ENCODE peak calls at places on chromosomes 1 and 21, in ten cellular contexts. Q, A, R, V, C, W, B, N, X and M are unnamed samples.

GRCh38 chr1:15277370-15277769 is 30.3 kb downstream of the FHAD1 start:
- DNase-seq in Q (no peak), A (no peak), R (no peak), V (no peak), C (no peak), W (no peak), B (no peak), N (no peak), X (no peak), M (no peak)

GRCh38 chr21:38434913-38435533 is 63.3 kb downstream of the ERG start:
- DNase-seq in Q (no peak), A (no peak), R (no peak), V (no peak), C (peak; percentile 25), W (peak; percentile 10), B (peak; percentile 41), N (no peak), X (no peak), M (peak; percentile 54)

GRCh38 chr21:36656138-36656537 is 42.8 kb upstream of the SIM2 start:
- DNase-seq in Q (no peak), A (no peak), R (no peak), V (no peak), C (peak; percentile 84), W (no peak), B (no peak), N (no peak), X (no peak), M (no peak)

GRCh38 chr1:81682490-81682889 is 118.2 kb upstream of the ADGRL2 start:
- DNase-seq in Q (no peak), A (no peak), R (no peak), V (no peak), C (peak; percentile 61), W (no peak), B (no peak), N (no peak), X (no peak), M (peak; percentile 30)

GRCh38 chr1:26602378-26602959 is 72.9 kb downstream of the RPS6KA1 start:
- DNase-seq in Q (peak; percentile 56), A (peak; percentile 42), R (no peak), V (no peak), C (peak; percentile 87), W (no peak), B (peak; percentile 18), N (peak; percentile 69), X (no peak), M (peak; percentile 66)

GRCh38 chr1:218421531-218421930 is 76.4 kb downstream of the TGFB2 start:
- DNase-seq in Q (no peak), A (no peak), R (no peak), V (no peak), C (peak; percentile 70), W (no peak), B (no peak), N (no peak), X (no peak), M (no peak)

GRCh38 chr1:230205719-230206198 is 138.7 kb downstream of the GALNT2 start:
- DNase-seq in Q (no peak), A (no peak), R (no peak), V (no peak), C (no peak), W (no peak), B (no peak), N (peak; percentile 44), X (no peak), M (peak; percentile 57)

GRCh38 chr1:220371324-220371723 is 99.1 kb upstream of the RAB3GAP2 start:
- DNase-seq in Q (no peak), A (no peak), R (no peak), V (no peak), C (peak; percentile 29), W (no peak), B (peak; percentile 68), N (no peak), X (no peak), M (peak; percentile 25)

GRCh38 chr1:172332230-172332629 is 88.3 kb upstream of the C1orf105 start:
- DNase-seq in Q (no peak), A (no peak), R (no peak), V (no peak), C (no peak), W (no peak), B (no peak), N (no peak), X (no peak), M (no peak)

GRCh38 chr21:29788752-29789151 is 151.0 kb downstream of the GRIK1 start:
- DNase-seq in Q (no peak), A (no peak), R (no peak), V (no peak), C (no peak), W (no peak), B (peak; percentile 41), N (no peak), X (no peak), M (no peak)

GRCh38 chr1:30601316-30602085 is 121.9 kb downstream of the MATN1 start:
- DNase-seq in Q (no peak), A (no peak), R (no peak), V (no peak), C (no peak), W (no peak), B (no peak), N (peak; percentile 4), X (no peak), M (no peak)

GRCh38 chr1:99005142-99005491 is 456 bp upstream of the PLPPR5 start:
- DNase-seq in Q (no peak), A (no peak), R (no peak), V (no peak), C (no peak), W (no peak), B (no peak), N (no peak), X (no peak), M (no peak)

DNA sequence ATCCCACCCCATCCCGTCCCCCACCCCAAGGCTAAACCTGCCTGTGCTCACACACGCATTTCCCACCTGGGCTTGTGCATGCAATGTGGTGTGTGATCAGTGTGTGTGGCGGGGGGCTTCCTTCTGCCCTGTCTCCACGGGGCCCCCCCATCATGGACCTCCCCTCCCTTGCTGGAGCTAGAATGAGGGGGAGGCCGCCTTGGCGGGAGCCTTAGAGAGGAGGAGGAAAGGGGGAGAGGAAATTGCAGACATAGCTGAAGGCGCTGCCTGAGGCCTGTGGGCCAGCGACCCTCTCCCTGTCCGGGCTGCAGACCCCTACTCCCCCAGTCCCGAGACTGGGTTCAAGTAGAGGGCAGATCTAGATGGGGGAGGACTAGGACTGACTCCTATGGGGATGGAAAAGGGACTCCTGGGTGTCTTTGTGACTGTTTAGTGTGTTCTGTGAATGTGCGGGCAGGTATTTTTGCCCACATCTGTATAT is 917 bp upstream of the EVA1B start:
- DNase-seq in Q (no peak), A (no peak), R (no peak), V (no peak), C (no peak), W (no peak), B (no peak), N (no peak), X (no peak), M (no peak)
- H3K4me3 ChIP-seq in Q (no peak overlapping the region), A (peak overlapping the region; percentile 53), R (peak overlapping the region; percentile 83), V (peak overlapping the region; percentile 53), C (no peak overlapping the region), W (no peak overlapping the region), B (peak overlapping the region; percentile 37), N (no peak overlapping the region), X (peak overlapping the region; percentile 76), M (no peak overlapping the region)

GRCh38 chr1:204286841-204287387 is 72.8 kb downstream of the PLEKHA6 start:
- DNase-seq in Q (no peak), A (no peak), R (no peak), V (no peak), C (peak; percentile 52), W (no peak), B (no peak), N (peak; percentile 40), X (no peak), M (peak; percentile 51)

GRCh38 chr1:204285438-204286322 is 71.9 kb upstream of the GOLT1A start:
- DNase-seq in Q (no peak), A (no peak), R (no peak), V (no peak), C (no peak), W (no peak), B (no peak), N (no peak), X (no peak), M (no peak)

GRCh38 chr1:204288061-204288588 is 71.6 kb downstream of the PLEKHA6 start:
- DNase-seq in Q (no peak), A (no peak), R (peak; percentile 75), V (peak; percentile 87), C (peak; percentile 84), W (no peak), B (no peak), N (peak; percentile 68), X (no peak), M (peak; percentile 69)

GRCh38 chr1:204286323-204286714 is 72.5 kb upstream of the GOLT1A start:
- DNase-seq in Q (no peak), A (no peak), R (no peak), V (no peak), C (no peak), W (no peak), B (no peak), N (no peak), X (no peak), M (no peak)

DNA sequence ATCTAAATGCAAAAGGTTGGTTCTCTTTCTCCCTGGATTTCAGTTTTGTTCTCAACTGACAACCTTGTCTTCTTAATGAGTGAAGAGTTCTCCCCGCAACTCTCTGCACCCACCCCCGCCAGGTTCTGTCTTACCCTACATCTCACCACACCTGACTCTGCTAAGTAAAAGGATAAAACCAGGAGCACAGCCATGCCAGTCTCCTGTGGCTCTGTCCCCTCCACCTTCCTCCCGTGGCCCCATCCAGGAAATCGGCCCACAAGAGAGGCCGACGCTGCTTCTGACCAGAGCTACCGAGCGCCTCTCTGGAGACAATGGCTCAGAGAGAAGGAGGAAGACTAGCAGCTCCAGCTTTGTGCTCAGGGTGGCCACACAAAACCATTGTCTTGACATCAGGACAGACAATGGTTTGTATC is 72.3 kb downstream of the PLEKHA6 start:
- DNase-seq in Q (no peak), A (no peak), R (no peak), V (no peak), C (no peak), W (no peak), B (no peak), N (no peak), X (no peak), M (no peak)
- H3K27ac ChIP-seq in Q (no peak overlapping the region), A (peak overlapping the region; percentile 73), R (peak overlapping the region; percentile 90), V (peak overlapping the region; percentile 46), C (peak overlapping the region; percentile 21), W (no peak overlapping the region), B (no peak overlapping the region), N (peak overlapping the region; percentile 57), X (peak overlapping the region; percentile 63), M (peak overlapping the region; percentile 85)

DNA sequence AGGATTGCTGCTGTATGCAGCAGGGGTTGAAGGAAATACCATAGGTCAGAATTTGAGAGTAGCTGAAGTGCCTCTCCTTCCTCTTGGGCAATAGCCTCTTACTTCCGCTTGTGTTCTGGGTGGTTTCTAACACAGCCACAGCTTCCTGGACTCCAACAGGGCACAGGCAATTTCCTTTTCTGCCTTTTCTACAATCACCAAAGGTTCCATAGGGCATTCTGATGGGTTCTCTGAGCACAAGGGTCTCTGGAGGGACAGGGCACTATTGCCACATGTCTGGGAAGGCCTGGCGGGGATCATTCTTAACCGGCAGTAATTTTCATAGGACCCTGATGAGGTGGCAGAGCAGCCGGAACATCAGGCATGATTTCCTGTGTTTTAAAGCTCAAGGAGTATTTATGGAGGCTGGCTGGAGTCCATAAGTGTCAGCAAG is 5.5 kb upstream of the AGTRAP start:
- DNase-seq in Q (no peak), A (no peak), R (no peak), V (no peak), C (peak; percentile 31), W (no peak), B (no peak), N (peak; percentile 69), X (no peak), M (no peak)
- H3K4me3 ChIP-seq in Q (no peak overlapping the region), A (no peak overlapping the region), R (no peak overlapping the region), V (no peak overlapping the region), C (no peak overlapping the region), W (no peak overlapping the region), B (no peak overlapping the region), N (no peak overlapping the region), X (no peak overlapping the region), M (no peak overlapping the region)

GRCh38 chr1:202014060-202014459 is 3.7 kb downstream of the ELF3 start:
- DNase-seq in Q (no peak), A (no peak), R (no peak), V (no peak), C (no peak), W (no peak), B (no peak), N (no peak), X (no peak), M (no peak)
- H3K27ac ChIP-seq in Q (no peak overlapping the region), A (no peak overlapping the region), R (no peak overlapping the region), V (no peak overlapping the region), C (no peak overlapping the region), W (no peak overlapping the region), B (no peak overlapping the region), N (peak overlapping the region; percentile 93), X (peak overlapping the region; percentile 92), M (no peak overlapping the region)